ENCODE peak calls at places on chromosomes 4 and X, in seven cellular contexts. F is K562, P is HCT116, V is SK-N-SH, Z is H1, J is HepG2, R is GM12878. K is an unnamed sample.

GRCh38 chr4:38318737-38319455 is 345.1 kb upstream of the KLF3 start:
- DNase-seq in F (peak; percentile 94), P (peak; percentile 85), V (peak; percentile 48), Z (peak; percentile 85), J (peak; percentile 52), R (peak; percentile 87), K (peak; percentile 96)

GRCh38 chr4:73868206-73869129 is 725 bp upstream of the CXCL1 start:
- DNase-seq in F (peak; percentile 47), P (no peak), V (no peak), Z (no peak), J (no peak), R (no peak), K (no peak)

GRCh38 chrX:121365572-121366161 is 318.3 kb downstream of the GLUD2 start:
- DNase-seq in F (no peak), P (no peak), V (no peak), Z (no peak), J (no peak), R (no peak), K (no peak)

GRCh38 chr4:12902735-12903134 is 581.4 kb downstream of the RAB28 start:
- DNase-seq in F (no peak), P (no peak), V (no peak), Z (no peak), J (peak; percentile 43), R (no peak), K (no peak)

GRCh38 chr4:168857546-168858314 is 152.3 kb downstream of the CBR4 start:
- DNase-seq in F (no peak), P (no peak), V (no peak), Z (no peak), J (no peak), R (no peak), K (no peak)

GRCh38 chrX:46927718-46928117 is 15.5 kb downstream of the JADE3 start:
- DNase-seq in F (no peak), P (no peak), V (no peak), Z (no peak), J (no peak), R (no peak), K (no peak)

GRCh38 chr4:37661643-37662221 is 24.4 kb downstream of the RELL1 start:
- DNase-seq in F (no peak), P (no peak), V (no peak), Z (no peak), J (no peak), R (no peak), K (no peak)

GRCh38 chr4:109548655-109549054 is 11.4 kb upstream of the MCUB start:
- DNase-seq in F (no peak), P (no peak), V (no peak), Z (no peak), J (no peak), R (no peak), K (no peak)

GRCh38 chr4:142043509-142043908 is 407.1 kb downstream of the IL15 start:
- DNase-seq in F (no peak), P (no peak), V (no peak), Z (no peak), J (no peak), R (no peak), K (no peak)

GRCh38 chr4:177005801-177006230 is 213.1 kb upstream of the VEGFC start:
- DNase-seq in F (no peak), P (no peak), V (no peak), Z (no peak), J (no peak), R (no peak), K (no peak)

GRCh38 chr4:130563185-130563890 is 1467.4 kb downstream of the C4orf33 start:
- DNase-seq in F (no peak), P (peak; percentile 66), V (peak; percentile 34), Z (peak; percentile 66), J (peak; percentile 8), R (no peak), K (no peak)

GRCh38 chr4:116688536-116688935 is 396.8 kb downstream of the TRAM1L1 start:
- DNase-seq in F (no peak), P (no peak), V (no peak), Z (no peak), J (no peak), R (no peak), K (no peak)

GRCh38 chrX:3216581-3216980 is 129.9 kb downstream of the MXRA5 start:
- DNase-seq in F (no peak), P (no peak), V (no peak), Z (no peak), J (no peak), R (no peak), K (no peak)

GRCh38 chr4:84238247-84239090 is 260.6 kb downstream of the NKX6-1 start:
- DNase-seq in F (no peak), P (no peak), V (no peak), Z (no peak), J (no peak), R (no peak), K (no peak)

GRCh38 chr4:46844325-46844917 is 64.6 kb downstream of the COX7B2 start:
- DNase-seq in F (peak; percentile 21), P (peak; percentile 27), V (peak; percentile 23), Z (no peak), J (peak; percentile 50), R (peak; percentile 4), K (peak; percentile 50)

GRCh38 chr4:1767770-1768366 is 25.2 kb upstream of the FGFR3 start:
- DNase-seq in F (peak; percentile 87), P (no peak), V (peak; percentile 95), Z (peak; percentile 84), J (peak; percentile 76), R (no peak), K (peak; percentile 61)

GRCh38 chr4:103915224-103915869 is 195.6 kb upstream of the TACR3 start:
- DNase-seq in F (no peak), P (peak; percentile 19), V (peak; percentile 6), Z (no peak), J (peak; percentile 15), R (peak; percentile 16), K (peak; percentile 45)

GRCh38 chr4:17786567-17786966 is 5.1 kb upstream of the FAM184B start:
- DNase-seq in F (no peak), P (no peak), V (no peak), Z (no peak), J (no peak), R (no peak), K (no peak)

DNA sequence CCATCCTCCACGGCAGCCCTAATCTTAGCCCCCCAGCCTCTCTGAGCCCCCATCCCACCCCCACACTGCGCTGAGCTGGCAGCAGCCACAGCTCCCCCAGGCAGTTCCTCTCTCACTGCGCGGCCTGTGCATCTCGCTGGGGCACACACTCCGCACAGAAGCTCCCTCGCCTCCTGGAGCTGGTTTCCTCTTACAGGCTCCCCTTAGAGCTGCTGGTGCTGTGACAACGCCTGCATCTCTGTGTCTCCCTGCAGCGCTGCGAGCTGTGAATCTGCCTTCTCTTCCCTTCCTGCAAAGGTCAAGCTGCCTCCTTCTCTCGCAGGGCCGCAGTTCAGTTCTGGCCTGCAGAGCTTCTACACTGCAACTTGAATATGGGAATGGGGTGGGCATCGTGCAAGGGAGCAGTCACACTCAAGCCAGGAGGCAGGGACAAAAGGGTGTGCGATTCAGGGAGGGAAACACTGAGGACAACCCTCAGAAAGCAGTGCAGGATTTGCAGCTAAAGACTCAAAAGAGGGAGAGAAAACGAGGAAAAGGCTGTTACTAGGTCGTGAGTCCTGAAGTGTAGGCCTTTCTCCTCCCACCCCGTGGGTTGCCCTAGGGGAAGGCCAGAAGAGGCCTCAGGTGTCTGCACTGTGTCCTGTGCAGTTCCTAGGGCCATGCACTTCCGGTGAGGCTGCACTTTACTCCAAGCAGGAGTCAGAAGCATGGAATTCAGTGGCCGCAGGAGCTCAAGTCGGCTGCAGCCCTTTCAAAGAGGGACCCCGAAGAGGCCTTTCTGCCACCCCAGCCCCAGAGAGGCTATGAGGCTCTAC is 87.0 kb downstream of the BCOR start:
- DNase-seq in F (no peak), P (no peak), V (peak; percentile 66), Z (peak; percentile 42), J (peak; percentile 54), R (no peak), K (no peak)
- TF ChIP-seq JUND in F (no peak), P (no peak), V (no peak), Z (no peak), J (no peak), R (no peak), K (no peak)

GRCh38 chr4:6709230-6710114 is at the start of gene MRFAP1L1:
- DNase-seq in F (peak; percentile 96), P (peak; percentile 95), V (peak; percentile 95), Z (peak; percentile 95), J (peak; percentile 91), R (peak; percentile 85), K (peak; percentile 98)
- TF ChIP-seq JUND in F (no peak), P (no peak), V (no peak), Z (peak; percentile 31), J (no peak), R (no peak), K (no peak)

GRCh38 chr4:83221897-83222441 is 62.6 kb downstream of the COQ2 start:
- DNase-seq in F (no peak), P (no peak), V (no peak), Z (no peak), J (no peak), R (peak; percentile 93), K (no peak)

GRCh38 chr4:83217721-83218522 is 66.7 kb downstream of the COQ2 start:
- DNase-seq in F (no peak), P (no peak), V (no peak), Z (no peak), J (no peak), R (peak; percentile 99), K (no peak)

GRCh38 chr4:83216856-83217683 is 67.5 kb downstream of the COQ2 start:
- DNase-seq in F (no peak), P (no peak), V (no peak), Z (no peak), J (no peak), R (no peak), K (no peak)

GRCh38 chr4:83219344-83219990 is 65.1 kb downstream of the COQ2 start:
- DNase-seq in F (no peak), P (no peak), V (no peak), Z (no peak), J (no peak), R (peak; percentile 77), K (no peak)

DNA sequence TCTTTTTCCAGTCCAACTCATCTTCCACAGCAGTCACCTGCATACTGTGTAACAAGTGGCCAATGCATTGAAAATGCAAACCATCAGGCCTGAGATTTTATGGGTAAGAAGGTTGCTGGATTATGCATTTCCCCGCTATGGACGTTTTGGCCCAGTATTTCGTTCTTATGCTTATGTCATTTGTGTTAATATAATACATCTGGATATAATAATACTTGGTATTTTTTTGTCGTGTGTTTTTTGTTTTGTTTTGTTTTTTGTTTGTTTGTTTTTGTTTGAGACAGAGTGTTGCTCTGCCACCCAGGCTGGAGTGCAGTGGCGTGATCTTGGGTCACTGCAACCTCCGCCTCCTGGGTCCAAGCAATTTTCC is 64.6 kb downstream of the COQ2 start:
- DNase-seq in F (no peak), P (no peak), V (no peak), Z (no peak), J (no peak), R (no peak), K (no peak)
- TF ChIP-seq JUND in F (no peak), P (no peak), V (no peak), Z (no peak), J (no peak), R (no peak), K (no peak)

DNA sequence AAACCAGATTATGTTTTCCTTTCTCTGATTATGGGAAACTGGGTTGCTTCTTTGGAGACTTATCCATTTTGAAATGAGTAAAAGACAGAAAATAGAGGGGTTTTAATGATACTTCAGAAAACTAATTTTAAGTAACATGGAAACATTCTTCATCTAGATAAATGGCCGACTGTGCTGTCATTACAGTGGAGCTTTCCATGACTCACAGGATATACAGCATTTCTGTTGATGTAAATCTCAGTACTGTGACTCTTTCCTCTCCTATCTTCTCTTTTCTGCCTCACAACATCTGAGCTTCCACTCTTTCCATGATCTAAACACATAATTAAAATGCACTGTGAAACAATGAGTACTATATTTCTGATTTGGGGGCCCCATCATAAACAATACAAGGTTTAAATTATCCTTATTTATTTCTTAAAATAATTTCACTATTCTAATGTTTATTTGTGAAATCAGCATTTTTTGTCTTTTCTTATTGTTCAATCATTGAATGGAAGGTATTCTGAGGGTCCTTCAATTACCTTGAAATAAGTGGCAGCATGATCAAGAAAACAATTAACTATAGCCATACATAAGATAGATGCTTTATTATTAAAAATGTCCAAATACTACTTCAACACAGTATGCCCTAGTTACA is 19.3 kb downstream of the SEC24D start:
- DNase-seq in F (no peak), P (no peak), V (no peak), Z (no peak), J (no peak), R (no peak), K (no peak)
- TF ChIP-seq JUND in F (peak; percentile 21), P (no peak), V (peak; percentile 82), Z (no peak), J (no peak), R (no peak), K (no peak)